ENCODE peak calls at places on chromosome 22, in nine cellular contexts. One of them, this sample, is unnamed. For H3K36me3, the result is how much of the 10 kb centered on the place peaks cover.

GRCh38 chr22:46036558-46037408 is 59.8 kb upstream of the WNT7B start:
- DNase-seq in endothelial cell of umbilical vein: peak
- DNase-seq in lower lobe of right lung: no peak
- DNase-seq in effector memory CD4-positive, alpha-beta T cell: peak
- DNase-seq in upper lobe of left lung: peak
- DNase-seq in HCT116: peak
- DNase-seq in brain microvascular endothelial cell: no peak
- DNase-seq in IMR-90: no peak
- DNase-seq in heart right ventricle: no peak
- DNase-seq in this sample: peak

GRCh38 chr22:31618057-31618456 is 44.0 kb downstream of the PISD start:
- DNase-seq in endothelial cell of umbilical vein: no peak
- DNase-seq in lower lobe of right lung: no peak
- DNase-seq in effector memory CD4-positive, alpha-beta T cell: no peak
- DNase-seq in upper lobe of left lung: no peak
- DNase-seq in HCT116: no peak
- DNase-seq in brain microvascular endothelial cell: no peak
- DNase-seq in IMR-90: no peak
- DNase-seq in heart right ventricle: no peak
- DNase-seq in this sample: no peak

GRCh38 chr22:44448271-44448780 is 49.7 kb downstream of the RTL6 start:
- DNase-seq in endothelial cell of umbilical vein: no peak
- DNase-seq in lower lobe of right lung: no peak
- DNase-seq in effector memory CD4-positive, alpha-beta T cell: no peak
- DNase-seq in upper lobe of left lung: peak
- DNase-seq in HCT116: no peak
- DNase-seq in brain microvascular endothelial cell: peak
- DNase-seq in IMR-90: peak
- DNase-seq in heart right ventricle: peak
- DNase-seq in this sample: no peak

GRCh38 chr22:23531283-23531921 is 48.7 kb downstream of the IGLL1 start:
- DNase-seq in endothelial cell of umbilical vein: no peak
- DNase-seq in lower lobe of right lung: peak
- DNase-seq in effector memory CD4-positive, alpha-beta T cell: no peak
- DNase-seq in upper lobe of left lung: no peak
- DNase-seq in HCT116: no peak
- DNase-seq in brain microvascular endothelial cell: no peak
- DNase-seq in IMR-90: no peak
- DNase-seq in heart right ventricle: no peak
- DNase-seq in this sample: peak

GRCh38 chr22:24523873-24524272 is 28.7 kb downstream of the UPB1 start:
- DNase-seq in endothelial cell of umbilical vein: peak
- DNase-seq in lower lobe of right lung: no peak
- DNase-seq in effector memory CD4-positive, alpha-beta T cell: no peak
- DNase-seq in upper lobe of left lung: no peak
- DNase-seq in HCT116: no peak
- DNase-seq in brain microvascular endothelial cell: peak
- DNase-seq in IMR-90: peak
- DNase-seq in heart right ventricle: no peak
- DNase-seq in this sample: no peak

GRCh38 chr22:33438273-33438672 is 380.1 kb upstream of the SYN3 start:
- DNase-seq in endothelial cell of umbilical vein: no peak
- DNase-seq in lower lobe of right lung: no peak
- DNase-seq in effector memory CD4-positive, alpha-beta T cell: no peak
- DNase-seq in upper lobe of left lung: no peak
- DNase-seq in HCT116: no peak
- DNase-seq in brain microvascular endothelial cell: peak
- DNase-seq in IMR-90: peak
- DNase-seq in heart right ventricle: no peak
- DNase-seq in this sample: no peak

GRCh38 chr22:35376728-35377472 is 4.0 kb upstream of the HMOX1 start:
- DNase-seq in endothelial cell of umbilical vein: peak
- DNase-seq in lower lobe of right lung: peak
- DNase-seq in effector memory CD4-positive, alpha-beta T cell: no peak
- DNase-seq in upper lobe of left lung: peak
- DNase-seq in HCT116: peak
- DNase-seq in brain microvascular endothelial cell: peak
- DNase-seq in IMR-90: peak
- DNase-seq in heart right ventricle: peak
- DNase-seq in this sample: no peak

GRCh38 chr22:42283288-42284229 is 13.1 kb upstream of the TCF20 start:
- DNase-seq in endothelial cell of umbilical vein: no peak
- DNase-seq in lower lobe of right lung: peak
- DNase-seq in effector memory CD4-positive, alpha-beta T cell: no peak
- DNase-seq in upper lobe of left lung: no peak
- DNase-seq in HCT116: no peak
- DNase-seq in brain microvascular endothelial cell: no peak
- DNase-seq in IMR-90: no peak
- DNase-seq in heart right ventricle: no peak
- DNase-seq in this sample: peak

GRCh38 chr22:23938328-23939016 is 22.5 kb downstream of the GSTT2B start:
- DNase-seq in endothelial cell of umbilical vein: peak
- DNase-seq in lower lobe of right lung: no peak
- DNase-seq in effector memory CD4-positive, alpha-beta T cell: no peak
- DNase-seq in upper lobe of left lung: peak
- DNase-seq in HCT116: no peak
- DNase-seq in brain microvascular endothelial cell: no peak
- DNase-seq in IMR-90: no peak
- DNase-seq in heart right ventricle: no peak
- DNase-seq in this sample: no peak

GRCh38 chr22:30596886-30597285 is 5.2 kb upstream of the PES1 start:
- DNase-seq in endothelial cell of umbilical vein: no peak
- DNase-seq in lower lobe of right lung: no peak
- DNase-seq in effector memory CD4-positive, alpha-beta T cell: no peak
- DNase-seq in upper lobe of left lung: no peak
- DNase-seq in HCT116: no peak
- DNase-seq in brain microvascular endothelial cell: no peak
- DNase-seq in IMR-90: no peak
- DNase-seq in heart right ventricle: no peak
- DNase-seq in this sample: no peak

GRCh38 chr22:29183971-29184595 is 21.6 kb upstream of the EMID1 start:
- DNase-seq in endothelial cell of umbilical vein: no peak
- DNase-seq in lower lobe of right lung: no peak
- DNase-seq in effector memory CD4-positive, alpha-beta T cell: no peak
- DNase-seq in upper lobe of left lung: no peak
- DNase-seq in HCT116: no peak
- DNase-seq in brain microvascular endothelial cell: no peak
- DNase-seq in IMR-90: no peak
- DNase-seq in heart right ventricle: no peak
- DNase-seq in this sample: no peak

GRCh38 chr22:48236261-48236660 is 1473.8 kb downstream of the TBC1D22A start:
- DNase-seq in endothelial cell of umbilical vein: no peak
- DNase-seq in lower lobe of right lung: no peak
- DNase-seq in effector memory CD4-positive, alpha-beta T cell: no peak
- DNase-seq in upper lobe of left lung: no peak
- DNase-seq in HCT116: no peak
- DNase-seq in brain microvascular endothelial cell: no peak
- DNase-seq in IMR-90: no peak
- DNase-seq in heart right ventricle: no peak
- DNase-seq in this sample: no peak

GRCh38 chr22:38923463-38924196 is 33.8 kb upstream of the APOBEC3A start:
- DNase-seq in endothelial cell of umbilical vein: peak
- DNase-seq in lower lobe of right lung: peak
- DNase-seq in effector memory CD4-positive, alpha-beta T cell: no peak
- DNase-seq in upper lobe of left lung: peak
- DNase-seq in HCT116: peak
- DNase-seq in brain microvascular endothelial cell: peak
- DNase-seq in IMR-90: peak
- DNase-seq in heart right ventricle: peak
- DNase-seq in this sample: no peak

GRCh38 chr22:49786976-49787843 is 40.5 kb downstream of the BRD1 start:
- DNase-seq in endothelial cell of umbilical vein: no peak
- DNase-seq in lower lobe of right lung: no peak
- DNase-seq in effector memory CD4-positive, alpha-beta T cell: no peak
- DNase-seq in upper lobe of left lung: no peak
- DNase-seq in HCT116: no peak
- DNase-seq in brain microvascular endothelial cell: no peak
- DNase-seq in IMR-90: no peak
- DNase-seq in heart right ventricle: no peak
- DNase-seq in this sample: no peak

GRCh38 chr22:33871935-33872334 is 48.3 kb downstream of the LARGE1 start:
- DNase-seq in endothelial cell of umbilical vein: no peak
- DNase-seq in lower lobe of right lung: no peak
- DNase-seq in effector memory CD4-positive, alpha-beta T cell: no peak
- DNase-seq in upper lobe of left lung: no peak
- DNase-seq in HCT116: no peak
- DNase-seq in brain microvascular endothelial cell: peak
- DNase-seq in IMR-90: peak
- DNase-seq in heart right ventricle: no peak
- DNase-seq in this sample: no peak

GRCh38 chr22:19879651-19879995 is 24.9 kb upstream of the GNB1L start:
- DNase-seq in endothelial cell of umbilical vein: no peak
- DNase-seq in lower lobe of right lung: peak
- DNase-seq in effector memory CD4-positive, alpha-beta T cell: no peak
- DNase-seq in upper lobe of left lung: no peak
- DNase-seq in HCT116: no peak
- DNase-seq in brain microvascular endothelial cell: no peak
- DNase-seq in IMR-90: no peak
- DNase-seq in heart right ventricle: no peak
- DNase-seq in this sample: no peak

GRCh38 chr22:19878461-19879247 is 24.0 kb upstream of the GNB1L start:
- DNase-seq in endothelial cell of umbilical vein: no peak
- DNase-seq in lower lobe of right lung: peak
- DNase-seq in effector memory CD4-positive, alpha-beta T cell: no peak
- DNase-seq in upper lobe of left lung: no peak
- DNase-seq in HCT116: no peak
- DNase-seq in brain microvascular endothelial cell: no peak
- DNase-seq in IMR-90: peak
- DNase-seq in heart right ventricle: no peak
- DNase-seq in this sample: no peak

GRCh38 chr22:19879248-19879575 is 24.5 kb upstream of the GNB1L start:
- DNase-seq in endothelial cell of umbilical vein: no peak
- DNase-seq in lower lobe of right lung: peak
- DNase-seq in effector memory CD4-positive, alpha-beta T cell: no peak
- DNase-seq in upper lobe of left lung: no peak
- DNase-seq in HCT116: no peak
- DNase-seq in brain microvascular endothelial cell: no peak
- DNase-seq in IMR-90: no peak
- DNase-seq in heart right ventricle: no peak
- DNase-seq in this sample: no peak

GRCh38 chr22:19880786-19881569 is 26.3 kb upstream of the GNB1L start:
- DNase-seq in endothelial cell of umbilical vein: peak
- DNase-seq in lower lobe of right lung: peak
- DNase-seq in effector memory CD4-positive, alpha-beta T cell: no peak
- DNase-seq in upper lobe of left lung: peak
- DNase-seq in HCT116: peak
- DNase-seq in brain microvascular endothelial cell: peak
- DNase-seq in IMR-90: peak
- DNase-seq in heart right ventricle: peak
- DNase-seq in this sample: no peak

DNA sequence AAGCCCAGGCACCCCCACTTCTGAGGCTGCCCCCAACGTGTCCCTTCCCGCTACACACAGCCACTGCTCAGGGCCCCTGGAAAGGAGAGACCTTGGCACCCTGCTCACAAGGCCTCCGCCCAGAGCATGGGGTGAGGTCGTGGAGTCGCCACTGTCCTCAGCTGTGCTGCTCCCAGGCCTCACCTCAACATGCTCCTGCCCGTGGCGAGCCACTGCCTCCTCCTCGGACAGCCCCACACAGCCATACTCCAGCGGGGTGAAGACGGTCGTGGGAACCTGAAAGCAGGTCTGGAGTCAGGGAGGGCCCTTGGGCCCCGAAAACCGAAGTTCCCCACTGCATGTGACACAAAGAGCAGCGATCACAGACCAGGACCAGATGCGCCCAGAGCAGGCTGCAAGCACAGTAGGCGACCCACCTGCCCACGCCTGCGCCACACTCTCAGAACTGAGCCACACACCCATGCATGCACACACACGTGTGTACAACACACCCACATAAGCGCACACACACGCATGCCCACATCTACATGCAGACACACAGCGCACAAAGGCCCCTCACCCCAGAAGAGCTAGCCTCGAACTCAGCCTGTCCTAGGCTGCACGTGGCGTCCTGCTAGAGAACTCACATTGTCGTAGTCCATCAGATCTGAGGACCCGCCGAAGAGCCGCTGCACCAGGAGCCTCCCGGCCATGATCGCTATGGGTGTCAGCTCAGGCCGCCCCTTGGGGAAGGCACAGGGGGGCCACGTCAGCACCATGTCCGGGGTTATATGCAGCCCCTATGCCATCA is 25.5 kb upstream of the GNB1L start:
- DNase-seq in endothelial cell of umbilical vein: no peak
- DNase-seq in lower lobe of right lung: peak
- DNase-seq in effector memory CD4-positive, alpha-beta T cell: no peak
- DNase-seq in upper lobe of left lung: no peak
- DNase-seq in HCT116: no peak
- DNase-seq in brain microvascular endothelial cell: no peak
- DNase-seq in IMR-90: no peak
- DNase-seq in heart right ventricle: no peak
- DNase-seq in this sample: no peak
- H3K27ac ChIP-seq in endothelial cell of umbilical vein: peak
- H3K27ac ChIP-seq in lower lobe of right lung: peak
- H3K27ac ChIP-seq in effector memory CD4-positive, alpha-beta T cell: no peak
- H3K27ac ChIP-seq in upper lobe of left lung: no peak
- H3K27ac ChIP-seq in HCT116: peak
- H3K27ac ChIP-seq in brain microvascular endothelial cell: peak
- H3K27ac ChIP-seq in IMR-90: peak
- H3K27ac ChIP-seq in heart right ventricle: no peak
- H3K27ac ChIP-seq in this sample: no peak

DNA sequence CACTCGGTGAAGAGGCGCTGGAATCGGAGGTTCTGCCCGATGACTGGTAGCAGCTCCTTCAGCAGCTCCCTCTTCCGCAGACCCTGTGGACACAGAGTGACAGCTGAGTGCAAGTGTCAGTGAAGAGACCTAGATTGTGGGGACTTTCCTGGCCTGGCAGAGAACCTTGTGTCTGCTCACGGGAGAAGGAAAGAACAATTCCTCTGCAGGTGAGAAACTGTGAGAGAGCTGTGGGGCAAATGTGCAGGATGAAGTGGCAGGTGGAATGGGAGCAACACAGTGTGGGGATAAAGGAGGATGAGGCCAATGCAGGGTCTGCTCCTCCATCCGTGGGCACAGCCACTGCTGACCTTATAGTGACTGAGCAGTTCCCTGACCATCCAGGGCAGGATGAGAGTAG is 40.0 kb upstream of the CLTCL1 start:
- DNase-seq in endothelial cell of umbilical vein: no peak
- DNase-seq in lower lobe of right lung: no peak
- DNase-seq in effector memory CD4-positive, alpha-beta T cell: no peak
- DNase-seq in upper lobe of left lung: no peak
- DNase-seq in HCT116: no peak
- DNase-seq in brain microvascular endothelial cell: no peak
- DNase-seq in IMR-90: no peak
- DNase-seq in heart right ventricle: no peak
- DNase-seq in this sample: no peak
- H3K36me3 ChIP-seq in endothelial cell of umbilical vein: under half
- H3K36me3 ChIP-seq in lower lobe of right lung: half or more
- H3K36me3 ChIP-seq in effector memory CD4-positive, alpha-beta T cell: half or more
- H3K36me3 ChIP-seq in upper lobe of left lung: under half
- H3K36me3 ChIP-seq in HCT116: under half
- H3K36me3 ChIP-seq in brain microvascular endothelial cell: under half
- H3K36me3 ChIP-seq in IMR-90: under half
- H3K36me3 ChIP-seq in heart right ventricle: half or more
- H3K36me3 ChIP-seq in this sample: under half

GRCh38 chr22:40631925-40632324 is 4.6 kb downstream of the MRTFA start:
- DNase-seq in endothelial cell of umbilical vein: no peak
- DNase-seq in lower lobe of right lung: no peak
- DNase-seq in effector memory CD4-positive, alpha-beta T cell: no peak
- DNase-seq in upper lobe of left lung: no peak
- DNase-seq in HCT116: no peak
- DNase-seq in brain microvascular endothelial cell: no peak
- DNase-seq in IMR-90: no peak
- DNase-seq in heart right ventricle: no peak
- DNase-seq in this sample: no peak
- H3K4me3 ChIP-seq in endothelial cell of umbilical vein: no peak
- H3K4me3 ChIP-seq in lower lobe of right lung: no peak
- H3K4me3 ChIP-seq in effector memory CD4-positive, alpha-beta T cell: no peak
- H3K4me3 ChIP-seq in upper lobe of left lung: no peak
- H3K4me3 ChIP-seq in HCT116: no peak
- H3K4me3 ChIP-seq in brain microvascular endothelial cell: no peak
- H3K4me3 ChIP-seq in IMR-90: no peak
- H3K4me3 ChIP-seq in heart right ventricle: no peak
- H3K4me3 ChIP-seq in this sample: no peak

GRCh38 chr22:19523240-19524169 is 705 bp downstream of the CLDN5 start:
- DNase-seq in endothelial cell of umbilical vein: peak
- DNase-seq in lower lobe of right lung: no peak
- DNase-seq in effector memory CD4-positive, alpha-beta T cell: no peak
- DNase-seq in upper lobe of left lung: no peak
- DNase-seq in HCT116: no peak
- DNase-seq in brain microvascular endothelial cell: no peak
- DNase-seq in IMR-90: peak
- DNase-seq in heart right ventricle: no peak
- DNase-seq in this sample: no peak
- H3K27ac ChIP-seq in endothelial cell of umbilical vein: peak
- H3K27ac ChIP-seq in lower lobe of right lung: peak
- H3K27ac ChIP-seq in effector memory CD4-positive, alpha-beta T cell: no peak
- H3K27ac ChIP-seq in upper lobe of left lung: peak
- H3K27ac ChIP-seq in HCT116: no peak
- H3K27ac ChIP-seq in brain microvascular endothelial cell: no peak
- H3K27ac ChIP-seq in IMR-90: no peak
- H3K27ac ChIP-seq in heart right ventricle: peak
- H3K27ac ChIP-seq in this sample: no peak